ENCODE peak calls at places on chromosomes 4 and X, in five cellular contexts. V is AML-193; C is mammary epithelial cell; K is activated CD4-positive, alpha-beta T cell treated with anti-CD3 and anti-CD28 coated beads, Interleukin-2, amount 10 ng/mL, durations not matched to agents 7 days and 5 days; W is stimulated activated CD4-positive, alpha-beta T cell treated with anti-CD3 and anti-CD28 coated beads, Interleukin-15, amount 100 ng/mL, for 24 hours. J is an unnamed sample.

GRCh38 chrX:143998261-143998660 is 114.4 kb downstream of the UBE2NL start:
- DNase-seq in V (no peak), C (no peak), K (no peak), W (no peak), J (no peak)

GRCh38 chrX:17738002-17738713 is 865 bp downstream of the SCML1 start:
- DNase-seq in V (no peak), C (peak), K (peak), W (peak), J (peak)

GRCh38 chr4:123977623-123978022 is 581.0 kb downstream of the SPRY1 start:
- DNase-seq in V (no peak), C (no peak), K (no peak), W (no peak), J (no peak)

GRCh38 chrX:133586443-133586842 is 171.2 kb upstream of the GPC4 start:
- DNase-seq in V (no peak), C (no peak), K (no peak), W (no peak), J (no peak)

GRCh38 chr4:168691621-168692376 is 194.9 kb downstream of the PALLD start:
- DNase-seq in V (no peak), C (no peak), K (no peak), W (no peak), J (no peak)

GRCh38 chr4:94819371-94819770 is 61.6 kb downstream of the BMPR1B start:
- DNase-seq in V (no peak), C (no peak), K (no peak), W (no peak), J (no peak)

GRCh38 chr4:98568896-98569663 is 89.3 kb downstream of the TSPAN5 start:
- DNase-seq in V (no peak), C (no peak), K (no peak), W (no peak), J (no peak)

GRCh38 chr4:102627831-102628523 is 126.8 kb downstream of the NFKB1 start:
- DNase-seq in V (no peak), C (peak), K (no peak), W (peak), J (no peak)

J was measured in activated naive CD4-positive, alpha-beta T cell treated with anti-CD3 and anti-CD28 coated beads, Interleukin-2, amount 10 ng/mL, durations not matched to agents 7 days and 5 days.